ENCODE peak calls at places on chromosomes 11 and 22, in ten cellular contexts. O is heart left ventricle, V is prostate gland, L is uterus, X is sigmoid colon, P is esophagus muscularis mucosa, M is ovary, N is transverse colon, C is suprapubic skin, R is HepG2. Q is an unnamed sample.
A peak's percentile ranks its signal among the peaks of the same experiment; 100 is the strongest.

GRCh38 chr22:36065775-36066544 is 37.3 kb upstream of the RBFOX2 start:
- DNase-seq in O (peak; percentile 90), V (peak; percentile 87), L (peak; percentile 90), X (peak; percentile 97), P (peak; percentile 95), M (peak; percentile 91), N (peak; percentile 87), C (peak; percentile 95), R (peak; percentile 85), Q (peak; percentile 97)

GRCh38 chr11:64097468-64098317 is 62.0 kb downstream of the FLRT1 start:
- DNase-seq in O (no peak), V (no peak), L (no peak), X (peak; percentile 82), P (no peak), M (no peak), N (no peak), C (no peak), R (no peak), Q (no peak)

GRCh38 chr11:3046190-3046589 is 11.0 kb downstream of the CARS1 start:
- DNase-seq in O (no peak), V (no peak), L (no peak), X (no peak), P (no peak), M (no peak), N (no peak), C (no peak), R (no peak), Q (no peak)

GRCh38 chr11:15471709-15472404 is 357.1 kb downstream of the INSC start:
- DNase-seq in O (no peak), V (no peak), L (no peak), X (no peak), P (peak; percentile 79), M (no peak), N (no peak), C (no peak), R (no peak), Q (no peak)

GRCh38 chr22:31661851-31662667 is at the start of gene PISD:
- DNase-seq in O (peak; percentile 94), V (peak; percentile 96), L (peak; percentile 95), X (peak; percentile 97), P (peak; percentile 98), M (peak; percentile 97), N (peak; percentile 98), C (peak; percentile 96), R (peak; percentile 92), Q (peak; percentile 96)

GRCh38 chr22:27241430-27242110 is 560.0 kb downstream of the MN1 start:
- DNase-seq in O (peak; percentile 30), V (no peak), L (no peak), X (no peak), P (no peak), M (peak; percentile 82), N (no peak), C (no peak), R (no peak), Q (peak; percentile 39)

GRCh38 chr11:76835928-76836612 is 24.6 kb upstream of the ACER3 start:
- DNase-seq in O (peak; percentile 42), V (peak; percentile 90), L (no peak), X (no peak), P (no peak), M (no peak), N (peak; percentile 77), C (peak; percentile 88), R (no peak), Q (peak; percentile 56)

GRCh38 chr11:14687456-14687855 is 43.9 kb downstream of the PDE3B start:
- DNase-seq in O (no peak), V (no peak), L (no peak), X (no peak), P (no peak), M (no peak), N (no peak), C (no peak), R (no peak), Q (no peak)

GRCh38 chr11:67056640-67057409 is at the start of gene RHOD:
- DNase-seq in O (peak; percentile 40), V (peak; percentile 54), L (peak; percentile 50), X (no peak), P (no peak), M (peak; percentile 54), N (peak; percentile 79), C (no peak), R (no peak), Q (no peak)

GRCh38 chr11:89405629-89406028 is 85.5 kb downstream of the NOX4 start:
- DNase-seq in O (no peak), V (no peak), L (no peak), X (no peak), P (no peak), M (no peak), N (no peak), C (no peak), R (no peak), Q (no peak)

GRCh38 chr11:125376117-125376516 is 119.9 kb downstream of the FEZ1 start:
- DNase-seq in O (peak; percentile 77), V (peak; percentile 52), L (peak; percentile 86), X (peak; percentile 67), P (peak; percentile 95), M (peak; percentile 70), N (no peak), C (no peak), R (no peak), Q (no peak)

GRCh38 chr11:12989428-12990242 is 19.5 kb upstream of the RASSF10 start:
- DNase-seq in O (no peak), V (no peak), L (no peak), X (no peak), P (no peak), M (no peak), N (no peak), C (no peak), R (no peak), Q (no peak)

GRCh38 chr11:112321521-112322172 is 61.0 kb upstream of the PLET1 start:
- DNase-seq in O (no peak), V (peak; percentile 94), L (no peak), X (no peak), P (no peak), M (peak; percentile 24), N (peak; percentile 84), C (peak; percentile 73), R (peak; percentile 23), Q (peak; percentile 77)

GRCh38 chr11:121563900-121564822 is 111.4 kb upstream of the SORL1-AS1 start:
- DNase-seq in O (no peak), V (no peak), L (no peak), X (no peak), P (no peak), M (no peak), N (no peak), C (no peak), R (peak; percentile 50), Q (no peak)

DNA sequence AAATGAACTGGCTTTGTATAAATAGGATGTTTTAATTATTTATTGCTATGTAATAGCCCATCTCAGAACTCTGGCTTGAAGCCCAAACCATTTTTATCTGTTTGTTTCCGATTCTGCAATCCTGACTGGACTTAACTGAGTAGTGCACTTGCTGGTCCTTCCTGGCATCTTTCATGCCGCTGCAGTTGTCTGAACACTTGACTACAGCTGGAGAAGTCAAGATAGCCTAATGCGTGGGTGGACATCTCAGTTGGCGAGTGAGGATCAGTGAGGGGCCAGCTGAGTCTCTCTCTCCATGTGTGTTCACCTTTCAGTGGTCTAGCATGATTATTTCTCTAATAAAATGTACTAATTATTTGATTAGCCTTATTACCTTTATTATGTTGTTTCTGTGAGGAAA is 105.8 kb downstream of the PRMT3 start:
- DNase-seq in O (no peak), V (no peak), L (no peak), X (no peak), P (no peak), M (no peak), N (no peak), C (no peak), R (no peak), Q (no peak)
- H3K4me1 ChIP-seq in O (no peaks in the 10 kb centered on the region), V (no peaks in the 10 kb centered on the region), L (no peaks in the 10 kb centered on the region), X (no peaks in the 10 kb centered on the region), P (no peaks in the 10 kb centered on the region), M (peaks cover 2% of the 10 kb centered on the region), N (no peaks in the 10 kb centered on the region), C (no peaks in the 10 kb centered on the region), R (no peaks in the 10 kb centered on the region), Q (no peaks in the 10 kb centered on the region)

DNA sequence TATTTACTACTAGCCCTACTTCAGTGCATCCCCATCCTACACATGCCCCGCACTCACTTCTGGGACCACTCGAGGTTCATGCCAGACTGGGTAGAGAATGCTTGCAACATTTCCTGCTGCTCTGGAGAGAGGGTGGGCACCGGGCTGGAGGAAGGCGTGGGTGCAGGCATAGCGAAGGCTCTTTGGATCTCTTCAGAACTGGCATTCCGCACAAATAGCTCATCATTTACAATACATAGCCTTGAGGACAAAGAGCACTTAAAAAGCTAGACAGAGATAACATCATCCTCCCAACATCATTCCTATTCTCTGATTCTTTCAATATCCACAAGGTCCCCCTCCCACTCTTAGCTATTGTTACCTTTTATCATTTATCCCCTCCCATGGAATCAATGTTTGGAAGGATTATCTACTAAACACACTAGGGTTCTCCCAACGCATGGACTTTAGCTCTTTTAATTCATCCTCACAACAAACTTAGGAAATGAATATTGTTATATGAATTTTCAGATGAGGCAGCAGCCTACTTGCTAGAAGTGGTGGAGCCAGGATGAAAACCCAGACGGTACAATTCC is 2.5 kb upstream of the TMEM223 start:
- DNase-seq in O (no peak), V (no peak), L (no peak), X (no peak), P (no peak), M (no peak), N (no peak), C (no peak), R (no peak), Q (no peak)
- H3K36me3 ChIP-seq in O (peaks cover 43% of the 10 kb centered on the region), V (peaks cover 18% of the 10 kb centered on the region), L (no peaks in the 10 kb centered on the region), X (peaks cover 52% of the 10 kb centered on the region), P (peaks cover 86% of the 10 kb centered on the region), M (no peaks in the 10 kb centered on the region), N (peaks cover 67% of the 10 kb centered on the region), C (peaks cover 75% of the 10 kb centered on the region), R (peaks cover 31% of the 10 kb centered on the region), Q (no peaks in the 10 kb centered on the region)

GRCh38 chr22:23509571-23510302 is 70.4 kb downstream of the IGLL1 start:
- DNase-seq in O (no peak), V (no peak), L (no peak), X (no peak), P (no peak), M (no peak), N (no peak), C (no peak), R (no peak), Q (no peak)
- TF ChIP-seq POLR2A in O (no peak), V (no peak), L (no peak), X (no peak), P (no peak), M (no peak), N (no peak), C (no peak), R (no peak), Q (no peak)

DNA sequence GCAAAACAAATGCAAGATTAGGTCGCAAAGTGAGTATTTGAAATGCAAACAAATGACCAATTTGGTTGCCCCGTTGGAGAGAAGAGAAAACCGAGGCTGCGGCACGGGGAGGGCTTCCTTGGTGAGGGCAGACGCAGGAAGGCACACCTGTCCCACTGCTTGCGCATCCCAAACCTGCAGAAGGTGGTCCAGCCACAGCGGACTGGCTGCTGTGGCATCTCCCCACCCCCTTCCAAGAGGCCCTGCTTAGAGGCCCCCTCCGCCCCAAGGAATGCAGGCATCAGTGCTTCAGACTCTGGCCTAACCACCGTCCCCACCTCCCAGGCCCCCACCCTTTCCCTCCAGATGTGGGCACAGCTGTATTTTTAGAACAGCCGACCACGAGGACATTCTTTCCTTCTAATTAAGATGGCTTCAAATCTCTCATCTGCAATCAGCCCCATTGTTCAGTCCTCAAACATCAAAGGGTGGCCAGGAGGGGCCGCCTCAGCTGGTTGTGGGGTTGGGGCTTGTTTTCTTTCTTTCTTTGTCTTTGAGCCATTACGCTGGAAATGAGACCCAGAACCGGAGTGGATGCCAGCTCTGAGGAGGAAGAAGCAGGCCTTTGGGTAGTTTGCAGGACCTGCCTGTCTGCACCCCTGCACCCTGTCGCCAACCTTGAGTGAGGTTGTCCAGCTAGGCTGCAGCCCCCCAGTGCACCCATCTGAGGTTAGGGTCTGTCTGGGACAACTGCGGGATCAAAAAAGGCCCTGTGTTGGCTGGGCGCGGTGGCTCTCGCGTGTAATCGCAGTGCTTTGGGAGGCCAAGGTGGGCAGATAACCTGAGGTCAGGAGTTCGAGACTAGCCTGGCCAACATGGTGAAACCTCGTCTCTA is 9.4 kb upstream of the DERL3 start:
- DNase-seq in O (no peak), V (no peak), L (no peak), X (no peak), P (no peak), M (no peak), N (peak; percentile 56), C (no peak), R (no peak), Q (no peak)
- H3K4me1 ChIP-seq in O (peaks cover 22% of the 10 kb centered on the region), V (peaks cover 5% of the 10 kb centered on the region), L (no peaks in the 10 kb centered on the region), X (peaks cover 11% of the 10 kb centered on the region), P (peaks cover 38% of the 10 kb centered on the region), M (peaks cover 5% of the 10 kb centered on the region), N (no peaks in the 10 kb centered on the region), C (peaks cover 25% of the 10 kb centered on the region), R (peaks cover 67% of the 10 kb centered on the region), Q (peaks cover 4% of the 10 kb centered on the region)